ENCODE peak calls at places on chromosomes 11 and 22, in five cellular contexts. G is heart right ventricle, M is A549, R is OCI-LY7, F is left lung. I is an unnamed sample. For H3K4me1, the result is how much of the 10 kb centered on the place peaks cover.

GRCh38 chr11:64514596-64514995 is 76.4 kb upstream of the SLC22A12 start:
- DNase-seq in G (no peak), F (no peak), M (no peak), R (no peak), I (no peak)

GRCh38 chr11:61828629-61829407 is 718 bp downstream of the FADS2 start:
- DNase-seq in F (peak), M (peak), G (peak), R (no peak), I (peak)

GRCh38 chr11:114284021-114284420 is 12.2 kb upstream of the NNMT start:
- DNase-seq in R (no peak), F (no peak), M (no peak), G (no peak), I (no peak)

GRCh38 chr22:39332441-39333064 is 13.1 kb upstream of the RPL3 start:
- DNase-seq in F (no peak), M (no peak), R (no peak), G (no peak), I (peak)

GRCh38 chr11:102806296-102806695 is 8.3 kb upstream of the MMP1 start:
- DNase-seq in R (no peak), M (no peak), G (no peak), F (no peak), I (no peak)

GRCh38 chr11:117458275-117459120 is 130.8 kb downstream of the CEP164 start:
- DNase-seq in R (no peak), M (no peak), F (no peak), G (no peak), I (no peak)

GRCh38 chr11:55707029-55707428 is 45.0 kb downstream of the OR4C6 start:
- DNase-seq in R (peak), M (peak), G (no peak), F (no peak), I (no peak)

GRCh38 chr11:105910095-105910715 is 111.8 kb downstream of the MSANTD4 start:
- DNase-seq in M (no peak), F (no peak), R (no peak), G (no peak), I (no peak)

GRCh38 chr22:23219787-23220484 is 39.6 kb downstream of the BCR start:
- DNase-seq in G (no peak), M (no peak), R (peak), F (peak), I (peak)

GRCh38 chr22:39999144-39999757 is 4.5 kb downstream of the FAM83F start:
- DNase-seq in F (no peak), R (peak), M (peak), G (no peak), I (no peak)

GRCh38 chr11:62921573-62922188 is 518 bp upstream of the CHRM1 start:
- DNase-seq in M (no peak), G (no peak), R (no peak), F (no peak), I (peak)

GRCh38 chr11:77379253-77379652 is 77.8 kb upstream of the GDPD4 start:
- DNase-seq in G (no peak), M (no peak), F (no peak), R (no peak), I (no peak)

GRCh38 chr11:86288776-86289507 is 13.1 kb upstream of the HIKESHI start:
- DNase-seq in R (no peak), F (no peak), G (no peak), M (no peak), I (no peak)

GRCh38 chr11:113613619-113614018 is 92.5 kb downstream of the TMPRSS5 start:
- DNase-seq in G (no peak), M (no peak), F (no peak), R (no peak), I (no peak)

GRCh38 chr22:27372969-27373670 is 428.4 kb downstream of the MN1 start:
- DNase-seq in R (peak), G (no peak), M (no peak), F (no peak), I (peak)

GRCh38 chr11:9060700-9061111 is 30.7 kb downstream of the SCUBE2 start:
- DNase-seq in M (peak), F (no peak), R (peak), G (no peak), I (no peak)

GRCh38 chr11:31912808-31913207 is 101.7 kb upstream of the PAX6 start:
- DNase-seq in M (no peak), G (no peak), F (no peak), R (no peak), I (no peak)

GRCh38 chr11:45449036-45449601 is 163.0 kb upstream of the SYT13 start:
- DNase-seq in R (no peak), F (no peak), G (no peak), M (no peak), I (no peak)

GRCh38 chr11:119578466-119579220 is 150.4 kb downstream of the NECTIN1 start:
- DNase-seq in R (no peak), M (no peak), F (no peak), G (no peak), I (no peak)

GRCh38 chr22:24953294-24954113 is 988 bp downstream of the KIAA1671 start:
- DNase-seq in R (no peak), F (peak), M (no peak), G (peak), I (peak)

GRCh38 chr11:94649925-94650623 is 82.9 kb downstream of the PIWIL4 start:
- DNase-seq in R (no peak), G (no peak), F (no peak), M (no peak), I (no peak)

GRCh38 chr11:70846781-70847400 is 405.5 kb downstream of the SHANK2 start:
- DNase-seq in R (no peak), M (no peak), G (no peak), F (no peak), I (no peak)

GRCh38 chr22:37045958-37046357 is 5.6 kb upstream of the KCTD17 start:
- DNase-seq in M (peak), G (no peak), R (peak), F (no peak), I (no peak)

GRCh38 chr11:15108592-15109130 is 6.1 kb upstream of the INSC start:
- DNase-seq in M (no peak), G (no peak), F (no peak), R (no peak), I (no peak)

GRCh38 chr11:17927643-17928343 is 85.1 kb downstream of the SERGEF start:
- DNase-seq in F (no peak), G (no peak), R (no peak), M (no peak), I (no peak)

GRCh38 chr22:44542561-44543222 is 44.7 kb upstream of the RTL6 start:
- DNase-seq in R (no peak), G (no peak), M (no peak), F (no peak), I (no peak)

GRCh38 chr22:44543781-44544181 is 45.7 kb upstream of the RTL6 start:
- DNase-seq in G (no peak), F (no peak), M (no peak), R (no peak), I (no peak)

GRCh38 chr22:44544523-44545433 is 46.7 kb upstream of the RTL6 start:
- DNase-seq in G (no peak), F (no peak), R (no peak), M (no peak), I (no peak)

GRCh38 chr22:44541671-44542319 is 43.8 kb upstream of the RTL6 start:
- DNase-seq in M (no peak), F (no peak), R (no peak), G (no peak), I (no peak)

GRCh38 chr22:44543362-44543761 is 45.3 kb upstream of the RTL6 start:
- DNase-seq in R (no peak), M (no peak), F (no peak), G (no peak), I (no peak)
- H3K27ac ChIP-seq in R (no peak), M (no peak), F (no peak), G (no peak), I (no peak)

GRCh38 chr11:130180491-130180890 is 20.9 kb downstream of the ST14 start:
- DNase-seq in R (peak), G (no peak), F (no peak), M (no peak), I (peak)

GRCh38 chr11:130178992-130179391 is 19.4 kb downstream of the ST14 start:
- DNase-seq in M (no peak), G (no peak), F (no peak), R (no peak), I (no peak)

GRCh38 chr11:130180896-130181294 is 21.3 kb downstream of the ST14 start:
- DNase-seq in M (no peak), G (no peak), R (no peak), F (no peak), I (no peak)

GRCh38 chr11:130178441-130178971 is 18.9 kb downstream of the ST14 start:
- DNase-seq in R (peak), M (no peak), F (no peak), G (peak), I (no peak)

DNA sequence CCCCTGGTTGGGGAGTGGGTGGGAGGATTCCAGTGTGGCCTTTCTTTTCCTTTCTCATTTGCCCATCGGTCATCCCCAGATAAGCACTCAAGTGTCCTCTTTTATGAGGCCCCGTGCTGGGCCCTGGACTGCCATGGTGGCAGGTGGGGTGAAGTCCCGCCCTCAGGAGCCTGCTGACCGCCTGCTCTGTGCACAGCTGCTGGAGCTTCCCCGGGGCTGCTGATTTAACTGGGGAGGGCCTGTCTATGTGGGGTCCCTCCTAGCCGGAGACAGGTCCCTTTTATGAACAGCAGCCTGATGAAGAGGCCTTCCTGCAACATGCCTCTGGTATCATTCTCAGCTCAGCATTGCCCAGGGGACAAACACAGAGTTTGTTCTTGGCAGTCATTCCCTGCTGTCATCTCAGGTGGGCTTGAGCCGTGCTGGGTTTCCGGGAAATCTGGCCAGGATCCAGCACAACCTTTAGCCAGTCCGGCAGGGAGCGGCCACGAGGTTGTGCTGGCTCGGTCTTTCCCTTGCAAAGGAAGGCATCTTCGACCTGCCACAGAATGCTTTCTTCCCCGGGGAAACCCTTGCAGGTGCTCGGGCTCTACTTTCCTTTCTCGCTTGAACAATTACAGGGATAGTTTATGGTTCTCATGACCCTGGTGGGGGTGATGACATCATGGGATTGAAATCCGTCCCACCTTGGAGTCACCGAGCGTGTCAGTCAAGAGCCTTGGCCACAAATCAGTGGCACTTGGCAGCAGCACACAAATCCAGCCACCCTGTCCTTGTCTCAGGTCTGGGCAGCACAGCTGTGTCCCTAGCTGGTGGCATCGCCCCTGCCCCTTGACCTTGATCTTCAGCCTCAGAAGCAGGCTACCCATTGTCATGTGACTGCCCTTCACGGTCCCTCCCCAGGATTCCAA is 20.1 kb downstream of the ST14 start:
- DNase-seq in M (no peak), G (peak), F (peak), R (peak), I (no peak)
- H3K4me3 ChIP-seq in M (no peak), G (no peak), F (no peak), R (peak), I (no peak)

GRCh38 chr11:96113100-96113710 is 189.3 kb upstream of the MTMR2 start:
- DNase-seq in F (no peak), G (no peak), M (no peak), R (no peak), I (no peak)

GRCh38 chr11:96109265-96110030 is 185.5 kb upstream of the MTMR2 start:
- DNase-seq in G (no peak), F (no peak), R (no peak), M (no peak), I (no peak)

GRCh38 chr11:96112192-96113099 is 188.5 kb upstream of the MTMR2 start:
- DNase-seq in M (no peak), G (no peak), F (no peak), R (no peak), I (no peak)

GRCh38 chr11:96111308-96111707 is 187.4 kb upstream of the MTMR2 start:
- DNase-seq in F (no peak), R (no peak), M (no peak), G (no peak), I (no peak)

DNA sequence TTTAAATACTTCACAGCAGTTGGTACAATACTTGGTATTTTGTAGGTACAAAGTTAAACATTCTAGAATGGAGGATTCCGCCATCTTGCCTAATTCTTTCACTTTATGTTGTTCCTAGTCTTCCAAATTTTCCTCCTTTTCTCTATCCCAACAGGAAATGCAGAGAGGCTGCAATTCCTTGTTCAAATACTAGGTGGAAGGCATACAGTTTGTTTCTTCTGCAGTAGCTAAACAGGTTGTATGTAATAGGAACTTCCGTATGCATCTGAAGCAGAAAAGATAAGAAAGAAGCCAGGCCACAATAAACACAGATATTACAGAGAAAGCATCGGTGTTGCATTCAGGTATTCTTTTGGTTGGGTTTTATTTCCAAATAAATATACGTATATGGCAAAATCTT is 186.4 kb upstream of the MTMR2 start:
- DNase-seq in R (no peak), G (no peak), M (no peak), F (no peak), I (no peak)
- H3K4me1 ChIP-seq in R (under half), G (under half), M (under half), F (under half), I (under half)

GRCh38 chr11:126352163-126352562 is 3.3 kb upstream of the ST3GAL4 start:
- DNase-seq in G (no peak), F (no peak), R (no peak), M (no peak), I (no peak)
- H3K27ac ChIP-seq in G (no peak), F (no peak), R (peak), M (peak), I (no peak)

DNA sequence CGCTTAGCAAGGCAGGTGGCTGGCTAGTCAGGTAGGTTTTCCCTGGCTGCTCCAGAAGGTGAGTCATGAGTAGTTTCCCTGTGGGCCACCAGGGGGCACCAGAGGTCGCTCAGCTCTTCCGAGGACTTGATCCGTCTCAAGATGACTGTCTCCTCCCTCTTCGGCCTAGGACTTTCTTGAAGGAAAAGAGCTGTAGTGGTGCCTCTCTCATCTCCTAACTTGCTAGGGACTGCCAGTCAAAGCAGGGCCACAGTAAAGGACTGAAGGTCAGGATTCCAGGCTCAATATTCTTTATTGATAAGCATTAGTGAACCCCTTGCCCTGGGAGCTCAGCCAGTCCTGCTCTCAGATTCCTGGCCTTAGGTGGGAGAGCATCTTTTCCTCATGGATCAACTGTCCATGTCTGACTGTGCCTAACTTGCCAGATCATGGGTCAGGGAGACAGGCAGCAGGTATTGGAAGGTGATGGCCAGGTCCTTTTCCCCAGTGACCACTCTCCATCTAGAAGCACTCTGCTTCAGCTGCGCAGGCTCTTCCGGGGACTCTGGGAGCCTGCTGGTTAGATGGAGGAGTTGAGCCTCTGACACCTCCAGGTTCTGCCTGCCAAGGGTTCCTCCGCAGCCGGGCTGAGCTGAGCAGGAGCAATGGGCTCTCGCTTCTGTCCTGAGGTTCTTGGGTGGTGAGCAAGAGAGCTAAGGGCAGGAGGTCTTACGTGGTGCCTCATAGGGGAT is 1.9 kb downstream of the POLD4 start:
- DNase-seq in G (peak), F (peak), R (peak), M (peak), I (peak)
- H3K4me3 ChIP-seq in G (no peak), F (no peak), R (peak), M (peak), I (no peak)

DNA sequence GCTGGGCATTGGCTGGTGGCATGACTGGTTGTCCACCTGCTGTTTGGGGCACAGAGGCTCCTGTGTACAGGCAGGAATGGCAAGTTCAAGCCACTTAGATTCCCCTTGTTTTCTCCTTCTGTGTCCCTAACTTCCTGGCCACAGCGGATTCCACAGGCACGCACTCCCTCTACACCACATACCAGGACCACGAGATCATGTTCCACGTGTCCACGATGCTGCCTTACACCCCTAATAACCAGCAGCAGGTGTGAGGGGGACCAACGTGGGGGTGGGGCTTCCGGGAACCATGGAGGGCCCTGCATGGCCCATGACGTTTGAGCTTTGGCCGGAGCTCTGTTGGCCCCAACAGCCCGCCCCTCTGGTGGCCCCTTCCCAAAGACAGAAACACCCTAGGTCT is 7.8 kb downstream of the SIPA1 start:
- DNase-seq in R (no peak), G (no peak), F (no peak), M (no peak), I (no peak)
- H3K4me1 ChIP-seq in R (under half), G (under half), F (under half), M (under half), I (under half)

GRCh38 chr22:43262990-43263644 is 76.2 kb upstream of the TTLL12 start:
- DNase-seq in F (no peak), R (no peak), M (no peak), G (peak), I (no peak)

GRCh38 chr22:43266117-43266516 is 77.1 kb downstream of the SCUBE1 start:
- DNase-seq in F (no peak), M (no peak), R (no peak), G (no peak), I (no peak)

GRCh38 chr22:43267332-43267731 is 75.8 kb downstream of the SCUBE1 start:
- DNase-seq in R (no peak), M (no peak), F (no peak), G (no peak), I (no peak)

GRCh38 chr22:43260818-43261217 is 73.9 kb upstream of the TTLL12 start:
- DNase-seq in R (no peak), G (no peak), F (no peak), M (no peak), I (no peak)

GRCh38 chr22:43263645-43264514 is 76.9 kb upstream of the TTLL12 start:
- DNase-seq in F (peak), M (no peak), R (no peak), G (peak), I (peak)
- H3K27ac ChIP-seq in F (no peak), M (no peak), R (no peak), G (no peak), I (no peak)

GRCh38 chr11:67504950-67505561 is at the start of gene PITPNM1:
- DNase-seq in M (peak), R (peak), F (peak), G (peak), I (peak)

GRCh38 chr11:67507891-67508485 is at the start of gene CDK2AP2:
- DNase-seq in G (peak), F (peak), R (peak), M (peak), I (peak)

GRCh38 chr11:67507242-67507890 is 596 bp downstream of the CDK2AP2 start:
- DNase-seq in F (peak), G (peak), M (peak), R (no peak), I (no peak)

GRCh38 chr11:67505605-67506396 is 638 bp upstream of the PITPNM1 start:
- DNase-seq in R (peak), F (peak), G (peak), M (peak), I (peak)

DNA sequence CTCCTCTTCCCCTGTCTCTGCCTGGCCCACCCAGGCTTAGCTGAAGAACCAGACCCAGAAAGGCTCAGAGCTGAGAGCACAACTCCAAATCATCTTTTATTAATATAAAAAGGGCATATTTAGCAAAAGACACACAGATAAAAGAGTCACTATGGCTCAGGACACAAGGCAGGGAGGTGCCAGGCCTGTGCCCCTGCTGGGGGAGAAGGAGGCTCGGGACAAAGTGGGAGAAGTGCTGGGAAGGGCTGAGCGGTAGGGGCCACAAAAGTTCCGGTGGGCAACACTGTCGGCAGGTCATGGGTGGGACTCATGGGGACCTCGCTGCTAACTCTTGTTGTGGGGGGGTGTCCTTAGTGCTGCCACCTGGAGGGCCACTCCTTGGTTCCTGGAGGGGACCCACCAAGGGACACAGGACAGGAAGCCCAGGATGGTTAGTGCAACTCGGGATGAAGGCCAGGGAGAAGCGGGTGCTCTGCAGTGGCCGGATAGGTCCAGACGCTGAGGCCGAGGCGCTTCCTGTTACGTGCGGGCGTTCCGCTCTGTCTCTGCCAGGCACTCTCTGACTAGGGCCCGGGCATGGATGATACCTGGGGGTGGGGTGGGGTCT is 1.4 kb upstream of the PITPNM1 start:
- DNase-seq in M (no peak), F (no peak), R (peak), G (no peak), I (peak)
- H3K4me3 ChIP-seq in M (peak), F (no peak), R (peak), G (peak), I (peak)